ENCODE peak calls at places on chromosomes 1 and 21, in four cellular contexts. U is heart right ventricle; Y is CD8-positive, alpha-beta T cell; X is heart left ventricle. T is an unnamed sample.

GRCh38 chr1:216193839-216194443 is 229.3 kb downstream of the USH2A start:
- DNase-seq in U (no peak), Y (no peak), X (no peak), T (no peak)

GRCh38 chr1:245153081-245153644 is 1.6 kb upstream of the KIF26B start:
- DNase-seq in U (peak; percentile 41), Y (peak; percentile 67), X (peak; percentile 34), T (peak; percentile 57)

GRCh38 chr1:245853291-245853690 is 653.8 kb downstream of the SMYD3 start:
- DNase-seq in U (no peak), Y (no peak), X (no peak), T (no peak)

GRCh38 chr1:89553195-89553584 is 28.6 kb downstream of the LRRC8B start:
- DNase-seq in U (no peak), Y (no peak), X (no peak), T (no peak)

GRCh38 chr21:25903599-25903998 is 168.8 kb downstream of the GABPA start:
- DNase-seq in U (no peak), Y (no peak), X (no peak), T (no peak)

GRCh38 chr1:235025422-235025984 is 103.1 kb downstream of the TOMM20 start:
- DNase-seq in U (no peak), Y (no peak), X (no peak), T (no peak)

GRCh38 chr1:55447488-55447887 is 232.3 kb upstream of the USP24 start:
- DNase-seq in U (no peak), Y (no peak), X (no peak), T (no peak)

GRCh38 chr1:175572932-175573871 is 170.2 kb downstream of the TNR start:
- DNase-seq in U (no peak), Y (no peak), X (no peak), T (no peak)

GRCh38 chr1:234604726-234605492 is 5.1 kb downstream of the IRF2BP2 start:
- DNase-seq in U (no peak), Y (no peak), X (no peak), T (no peak)

GRCh38 chr1:6185635-6186382 is 5.7 kb upstream of the CHD5 start:
- DNase-seq in U (no peak), Y (no peak), X (no peak), T (no peak)

GRCh38 chr1:203769505-203770343 is 4.7 kb downstream of the LAX1 start:
- DNase-seq in U (peak; percentile 79), Y (no peak), X (peak; percentile 78), T (peak; percentile 80)

GRCh38 chr1:208219659-208220282 is 24.4 kb downstream of the PLXNA2 start:
- DNase-seq in U (peak; percentile 87), Y (no peak), X (peak; percentile 84), T (peak; percentile 71)

GRCh38 chr1:175750366-175751111 is 7.1 kb upstream of the TNR start:
- DNase-seq in U (peak; percentile 18), Y (no peak), X (no peak), T (no peak)

GRCh38 chr21:44773291-44773932 is 28.2 kb downstream of the UBE2G2 start:
- DNase-seq in U (no peak), Y (no peak), X (no peak), T (no peak)

GRCh38 chr1:209057901-209058300 is 525.6 kb upstream of the CAMK1G start:
- DNase-seq in U (no peak), Y (no peak), X (no peak), T (no peak)

GRCh38 chr21:42161957-42162681 is 56.8 kb upstream of the ABCG1 start:
- DNase-seq in U (no peak), Y (peak; percentile 28), X (no peak), T (no peak)

GRCh38 chr1:1291611-1292441 is 11.6 kb downstream of the SCNN1D start:
- DNase-seq in U (peak; percentile 64), Y (peak; percentile 72), X (peak; percentile 81), T (peak; percentile 78)

GRCh38 chr21:42343101-42343500 is 7.7 kb downstream of the TFF2 start:
- DNase-seq in U (no peak), Y (no peak), X (no peak), T (no peak)

GRCh38 chr21:36700961-36701911 is 2.3 kb downstream of the SIM2 start:
- DNase-seq in U (no peak), Y (no peak), X (no peak), T (no peak)

GRCh38 chr1:203465146-203465798 is 10.3 kb upstream of the PRELP start:
- DNase-seq in U (no peak), Y (no peak), X (no peak), T (no peak)

GRCh38 chr1:8121261-8122159 is 95.4 kb upstream of the ERRFI1 start:
- DNase-seq in U (peak; percentile 21), Y (no peak), X (no peak), T (no peak)

GRCh38 chr1:10703702-10704101 is 92.7 kb downstream of the CASZ1 start:
- DNase-seq in U (no peak), Y (no peak), X (no peak), T (no peak)

GRCh38 chr1:151710187-151710586 is 6.4 kb downstream of the CELF3 start:
- DNase-seq in U (no peak), Y (peak; percentile 18), X (no peak), T (no peak)

GRCh38 chr1:38045431-38046332 is 911 bp downstream of the POU3F1 start:
- DNase-seq in U (no peak), Y (no peak), X (no peak), T (peak; percentile 57)

GRCh38 chr1:38046884-38047602 is 450 bp upstream of the POU3F1 start:
- DNase-seq in U (peak; percentile 85), Y (peak; percentile 77), X (peak; percentile 91), T (peak; percentile 83)

GRCh38 chr1:38047603-38048146 is 1.1 kb upstream of the POU3F1 start:
- DNase-seq in U (no peak), Y (no peak), X (no peak), T (no peak)

GRCh38 chr1:38044224-38045215 is 2.1 kb downstream of the POU3F1 start:
- DNase-seq in U (no peak), Y (no peak), X (no peak), T (no peak)

DNA sequence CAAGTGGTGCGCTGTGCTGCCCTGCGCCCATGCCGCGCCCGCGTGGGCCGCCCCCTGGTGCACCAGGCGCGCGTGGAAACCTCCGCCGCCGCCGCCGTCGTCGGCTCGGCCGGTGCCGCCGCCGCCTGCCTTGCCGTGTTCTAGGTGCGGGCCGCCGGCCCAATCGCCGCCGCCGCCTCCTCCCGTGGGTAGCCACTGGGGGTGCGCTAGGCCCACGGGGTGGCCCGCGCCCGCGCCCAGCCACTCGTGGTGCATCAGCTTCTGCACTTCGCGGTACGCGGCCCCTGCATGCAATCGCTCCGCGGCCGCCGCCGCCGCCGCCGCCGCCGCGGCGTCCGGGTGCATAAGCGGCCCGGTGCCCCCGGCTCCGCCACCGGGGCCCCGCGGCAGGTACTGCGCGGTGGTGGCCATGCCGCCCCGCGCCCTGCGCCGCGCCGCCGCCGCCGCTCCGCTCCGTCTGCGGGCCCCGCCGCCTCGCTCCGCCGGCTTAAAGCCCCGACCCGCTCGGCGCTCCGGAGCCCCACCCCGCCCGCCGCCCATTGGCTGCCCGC is at the start of gene POU3F1:
- DNase-seq in U (no peak), Y (peak; percentile 22), X (no peak), T (no peak)
- H3K4me3 ChIP-seq in U (peak within 1 kb of the TSS; percentile 65), Y (peak within 1 kb of the TSS; percentile 39), X (peak within 1 kb of the TSS; percentile 59), T (peak within 1 kb of the TSS; percentile 73)

DNA sequence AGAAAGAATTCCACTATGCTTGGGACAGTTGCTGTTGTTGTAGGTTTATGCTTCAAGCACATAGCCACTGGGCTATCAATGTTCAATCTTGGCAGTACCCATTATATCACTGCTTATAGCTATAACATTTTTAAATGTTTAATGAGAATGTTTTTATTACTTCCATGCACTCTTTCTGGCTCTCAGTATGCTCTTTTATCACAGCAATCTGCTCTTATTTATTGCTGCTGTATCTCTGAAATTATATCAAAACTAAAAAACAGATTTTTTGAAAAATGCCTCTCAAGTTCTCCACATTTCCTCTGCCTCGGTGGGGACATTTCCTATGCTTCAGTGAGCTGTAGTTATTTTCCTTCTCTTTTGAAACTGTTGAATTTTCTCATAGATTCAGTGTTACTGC is 5.4 kb upstream of the SGIP1 start:
- DNase-seq in U (no peak), Y (no peak), X (no peak), T (no peak)
- H3K27ac ChIP-seq in U (peak overlapping the region; percentile 16), Y (no peak overlapping the region), X (no peak overlapping the region), T (no peak overlapping the region)

DNA sequence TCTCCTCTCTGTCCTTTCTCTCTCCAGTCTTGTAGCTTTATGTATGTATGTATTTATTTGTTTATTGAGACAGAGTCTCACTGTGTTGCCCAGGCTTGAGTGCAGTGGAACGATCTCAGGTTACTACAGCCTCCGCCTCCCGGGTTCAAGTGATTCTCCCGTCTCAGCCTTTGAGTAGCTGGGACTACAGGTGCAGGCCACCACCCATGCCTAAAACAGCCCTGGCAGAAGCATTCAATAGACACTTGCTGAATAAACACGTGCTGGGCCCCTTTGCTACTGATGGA is 2.5 kb downstream of the KIAA2013 start:
- DNase-seq in U (no peak), Y (no peak), X (no peak), T (no peak)
- H3K4me3 ChIP-seq in U (no peak overlapping the region), Y (no peak overlapping the region), X (no peak overlapping the region), T (peak overlapping the region; percentile 60)

GRCh38 chr1:195663549-195664280 is 944.5 kb downstream of the KCNT2 start:
- DNase-seq in U (no peak), Y (no peak), X (no peak), T (no peak)
- H3K27ac ChIP-seq in U (no peak overlapping the region), Y (no peak overlapping the region), X (no peak overlapping the region), T (no peak overlapping the region)

GRCh38 chr1:17434016-17434415 is 5.5 kb downstream of the RCC2 start:
- DNase-seq in U (no peak), Y (no peak), X (no peak), T (no peak)
- H3K4me3 ChIP-seq in U (no peak overlapping the region), Y (no peak overlapping the region), X (no peak overlapping the region), T (no peak overlapping the region)

DNA sequence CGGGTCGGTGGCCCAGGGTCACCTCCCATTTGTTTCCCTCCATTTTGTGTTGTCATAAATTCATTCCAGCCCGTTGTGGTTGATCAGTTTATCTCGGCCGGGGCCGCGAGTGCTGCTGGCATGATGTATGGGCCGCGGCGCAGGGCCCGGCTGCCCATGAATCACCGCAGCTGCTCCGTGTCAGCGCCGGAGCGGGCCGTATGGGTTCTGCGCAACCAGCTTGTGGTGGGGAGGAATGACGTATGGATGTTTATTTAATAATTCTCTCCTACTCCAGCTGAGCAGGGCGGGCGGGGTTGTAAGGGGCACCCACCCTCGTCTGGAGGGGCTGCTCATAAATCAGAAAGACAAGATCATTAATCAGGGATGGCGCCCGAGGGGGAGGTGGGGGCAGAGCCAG is 28.0 kb downstream of the TMEM53 start:
- DNase-seq in U (no peak), Y (no peak), X (no peak), T (no peak)
- H3K27ac ChIP-seq in U (no peak overlapping the region), Y (no peak overlapping the region), X (no peak overlapping the region), T (peak overlapping the region; percentile 20)

DNA sequence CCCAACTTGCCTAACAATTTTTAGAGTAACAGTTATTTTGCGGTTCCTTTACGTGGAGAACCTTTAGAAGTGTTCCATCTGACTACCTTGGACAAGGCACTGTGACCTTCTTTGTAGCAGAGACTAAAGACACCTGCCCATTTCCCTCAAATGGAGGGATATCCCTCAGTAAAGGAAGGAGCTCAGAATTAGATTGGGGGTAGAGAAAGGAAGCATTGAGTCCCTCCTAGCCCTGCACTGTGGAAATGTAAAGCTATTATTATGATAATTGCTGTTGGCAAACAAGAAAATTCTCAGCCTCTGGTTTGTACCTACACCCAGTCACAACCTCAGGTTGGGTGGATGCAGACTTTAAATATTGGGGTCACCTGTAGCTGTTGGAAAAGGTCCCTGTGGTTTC is 72.6 kb upstream of the MACF1 start:
- DNase-seq in U (no peak), Y (no peak), X (no peak), T (no peak)
- H3K4me3 ChIP-seq in U (no peak overlapping the region), Y (no peak overlapping the region), X (no peak overlapping the region), T (no peak overlapping the region)

GRCh38 chr1:50978144-50978851 is 8.3 kb downstream of the CDKN2C start:
- DNase-seq in U (peak; percentile 75), Y (peak; percentile 19), X (peak; percentile 82), T (peak; percentile 65)
- H3K27ac ChIP-seq in U (peak overlapping the region; percentile 99), Y (peak overlapping the region; percentile 1), X (peak overlapping the region; percentile 99), T (peak overlapping the region; percentile 91)

T was measured in lower lobe of right lung.